ENCODE peak calls at places on chromosomes 2 and 18, in four cellular contexts. R, D, V and E are unnamed samples.

GRCh38 chr18:8562065-8562464 is 47.2 kb upstream of the RAB12 start:
- DNase-seq in V (no peak), D (no peak), R (no peak), E (no peak)

GRCh38 chr2:213818436-213818835 is 534.2 kb downstream of the SPAG16 start:
- DNase-seq in D (no peak), V (no peak), R (no peak), E (no peak)

GRCh38 chr2:172736419-172737174 is 952 bp downstream of the RAPGEF4 start:
- DNase-seq in V (no peak), D (no peak), R (no peak), E (no peak)

GRCh38 chr18:23618862-23619387 is 32.6 kb upstream of the NPC1 start:
- DNase-seq in V (peak), D (no peak), R (no peak), E (no peak)

GRCh38 chr2:141767051-141767450 is 363.8 kb downstream of the LRP1B start:
- DNase-seq in V (no peak), D (no peak), R (no peak), E (no peak)

GRCh38 chr2:233059797-233060499 is at the start of gene INPP5D:
- DNase-seq in D (peak), V (peak), R (no peak), E (no peak)

GRCh38 chr18:51211552-51211951 is 14.1 kb upstream of the MEX3C start:
- DNase-seq in R (no peak), D (peak), V (peak), E (no peak)

GRCh38 chr2:42359304-42359749 is 1.7 kb downstream of the COX7A2L start:
- DNase-seq in R (no peak), V (no peak), D (no peak), E (peak)

GRCh38 chr2:232230557-232230956 is 148.0 kb upstream of the ALPP start:
- DNase-seq in V (peak), R (peak), D (peak), E (no peak)

GRCh38 chr2:241064802-241065354 is 37.2 kb downstream of the MTERF4 start:
- DNase-seq in V (no peak), R (no peak), D (no peak), E (no peak)

GRCh38 chr2:1538663-1539062 is 125.4 kb downstream of the TPO start:
- DNase-seq in R (peak), D (no peak), V (peak), E (no peak)

GRCh38 chr2:9703701-9704221 is 73.0 kb upstream of the YWHAQ start:
- DNase-seq in R (peak), V (peak), D (peak), E (peak)

GRCh38 chr2:190996947-190997346 is 17.0 kb downstream of the STAT1 start:
- DNase-seq in R (no peak), V (no peak), D (no peak), E (no peak)

GRCh38 chr2:219072741-219073140 is 12.0 kb upstream of the IHH start:
- DNase-seq in V (no peak), R (no peak), D (no peak), E (no peak)

GRCh38 chr2:219078126-219078525 is 17.4 kb upstream of the IHH start:
- DNase-seq in R (no peak), V (no peak), D (no peak), E (no peak)

GRCh38 chr2:219071189-219071816 is 10.6 kb upstream of the IHH start:
- DNase-seq in V (peak), D (no peak), R (no peak), E (no peak)

GRCh38 chr2:219076253-219076652 is 15.5 kb upstream of the IHH start:
- DNase-seq in V (no peak), D (no peak), R (no peak), E (no peak)

DNA sequence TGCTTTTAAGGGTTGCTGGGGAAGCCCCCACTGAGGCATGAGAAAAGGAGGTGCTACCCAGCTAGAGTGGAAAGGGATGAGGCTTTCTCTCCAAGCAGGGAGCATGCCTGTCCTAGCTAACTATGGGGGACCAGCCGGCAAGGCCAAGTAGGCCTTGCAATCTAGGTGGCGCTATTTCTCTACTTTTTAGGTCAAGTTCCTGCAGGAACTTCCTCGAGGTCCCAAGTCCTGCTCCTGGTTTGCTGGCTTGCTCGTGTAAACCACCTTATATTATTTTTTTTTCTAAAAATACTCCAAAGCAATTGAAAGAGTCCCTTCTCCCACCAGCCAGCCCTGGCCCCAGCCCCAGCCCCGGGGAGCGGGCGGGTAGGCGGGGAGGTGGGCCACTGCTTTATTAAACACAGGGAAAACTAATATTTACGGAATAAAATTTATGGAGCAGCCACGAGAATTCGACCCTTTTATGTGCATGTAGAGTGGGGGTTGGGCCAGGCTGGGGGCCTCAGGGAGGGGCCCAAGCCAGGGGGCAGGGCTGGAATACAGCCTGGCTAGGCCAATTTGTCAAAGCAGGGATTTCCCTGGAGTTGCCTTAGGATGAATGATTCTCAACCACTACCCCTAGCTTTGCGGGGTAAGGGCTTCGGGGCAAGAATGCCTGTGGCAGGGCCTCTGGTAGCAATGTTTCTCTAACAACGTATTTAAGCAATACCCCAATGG is 12.8 kb upstream of the IHH start:
- DNase-seq in V (peak), D (peak), R (peak), E (peak)
- TF ChIP-seq TCF7L2 in V (no peak), D (no peak), R (no peak), E (no peak)

GRCh38 chr2:85542777-85543176 is 3.8 kb downstream of the MAT2A start:
- DNase-seq in V (no peak), R (no peak), D (no peak), E (no peak)
- H3K27ac ChIP-seq in V (no peak), R (peak), D (peak), E (peak)

GRCh38 chr2:199916980-199917379 is 5.9 kb downstream of the C2orf69 start:
- DNase-seq in R (no peak), D (no peak), V (no peak), E (no peak)
- TF ChIP-seq TCF7L2 in R (no peak), D (no peak), V (no peak), E (no peak)

GRCh38 chr2:237883951-237884392 is 24.5 kb downstream of the RAMP1 start:
- DNase-seq in R (no peak), D (no peak), V (no peak), E (no peak)

GRCh38 chr2:237885931-237886701 is 26.7 kb downstream of the RAMP1 start:
- DNase-seq in R (no peak), V (no peak), D (no peak), E (no peak)

GRCh38 chr2:237886702-237887481 is 27.5 kb downstream of the RAMP1 start:
- DNase-seq in D (no peak), V (no peak), R (no peak), E (no peak)

GRCh38 chr2:237884681-237885080 is 25.3 kb downstream of the RAMP1 start:
- DNase-seq in D (no peak), V (no peak), R (no peak), E (no peak)

GRCh38 chr2:237885171-237885930 is 25.9 kb downstream of the RAMP1 start:
- DNase-seq in R (no peak), V (no peak), D (no peak), E (no peak)
- H3K27ac ChIP-seq in R (no peak), V (no peak), D (no peak), E (no peak)

GRCh38 chr18:79242246-79242645 is 153.5 kb upstream of the NFATC1 start:
- DNase-seq in V (no peak), R (no peak), D (no peak), E (no peak)
- TF ChIP-seq TCF7L2 in V (no peak), R (no peak), D (no peak), E (no peak)